ENCODE peak calls at places on chromosomes 13 and 19, in four cellular contexts. G, L, S and P are unnamed samples.
A peak's percentile ranks its signal among the peaks of the same experiment; 100 is the strongest.

GRCh38 chr13:30863796-30864195 is 42.3 kb upstream of the MEDAG start:
- DNase-seq in G (no peak), L (no peak), S (no peak), P (no peak)

GRCh38 chr19:8363803-8364771 is at the start of gene ANGPTL4:
- DNase-seq in G (peak; percentile 64), L (peak; percentile 74), S (peak; percentile 89), P (peak; percentile 79)

GRCh38 chr13:65606622-65607021 is 1623.5 kb downstream of the PCDH9 start:
- DNase-seq in G (no peak), L (peak; percentile 37), S (no peak), P (no peak)

GRCh38 chr19:31572671-31573298 is 223.5 kb upstream of the TSHZ3 start:
- DNase-seq in G (no peak), L (no peak), S (peak; percentile 38), P (no peak)

GRCh38 chr13:106530209-106530906 is 5.1 kb downstream of the EFNB2 start:
- DNase-seq in G (no peak), L (no peak), S (no peak), P (no peak)

GRCh38 chr13:61700663-61701062 is 285.0 kb upstream of the PCDH20 start:
- DNase-seq in G (no peak), L (no peak), S (no peak), P (no peak)

GRCh38 chr13:43783820-43784219 is 3.0 kb downstream of the ENOX1 start:
- DNase-seq in G (no peak), L (peak; percentile 61), S (no peak), P (no peak)

GRCh38 chr13:76516013-76516412 is 370.2 kb downstream of the KCTD12 start:
- DNase-seq in G (no peak), L (peak; percentile 70), S (no peak), P (no peak)

GRCh38 chr13:27667946-27668345 is 46.3 kb downstream of the POLR1D start:
- DNase-seq in G (no peak), L (no peak), S (no peak), P (no peak)

GRCh38 chr19:33293255-33294057 is 8.9 kb downstream of the CEBPA start:
- DNase-seq in G (no peak), L (peak; percentile 79), S (no peak), P (no peak)

GRCh38 chr19:35264281-35265125 is 4.3 kb upstream of the USF2 start:
- DNase-seq in G (no peak), L (no peak), S (peak; percentile 63), P (no peak)

GRCh38 chr19:5587071-5587455 is 19.3 kb upstream of the TINCR start:
- DNase-seq in G (no peak), L (no peak), S (no peak), P (no peak)

GRCh38 chr19:18660051-18660910 is 23.2 kb upstream of the CRTC1 start:
- DNase-seq in G (no peak), L (no peak), S (no peak), P (no peak)

GRCh38 chr19:41297628-41298326 is 12.2 kb upstream of the CCDC97 start:
- DNase-seq in G (no peak), L (no peak), S (no peak), P (no peak)

GRCh38 chr19:55080121-55080914 is 4.6 kb downstream of the EPS8L1 start:
- DNase-seq in G (peak; percentile 73), L (peak; percentile 58), S (peak; percentile 89), P (no peak)

GRCh38 chr19:14300281-14300680 is 81.0 kb upstream of the ADGRE5 start:
- DNase-seq in G (no peak), L (no peak), S (no peak), P (no peak)

GRCh38 chr13:58946274-58946673 is 1217.5 kb downstream of the DIAPH3 start:
- DNase-seq in G (no peak), L (no peak), S (no peak), P (no peak)

GRCh38 chr19:35645680-35646511 is 2.2 kb upstream of the COX6B1 start:
- DNase-seq in G (no peak), L (no peak), S (no peak), P (no peak)

GRCh38 chr19:41412953-41413352 is 14.2 kb downstream of the B3GNT8 start:
- DNase-seq in G (no peak), L (no peak), S (no peak), P (no peak)

GRCh38 chr13:36966404-36966803 is 32.7 kb downstream of the ALG5 start:
- DNase-seq in G (no peak), L (no peak), S (no peak), P (no peak)

GRCh38 chr13:26682606-26683005 is 78.0 kb downstream of the GPR12 start:
- DNase-seq in G (no peak), L (no peak), S (no peak), P (no peak)

GRCh38 chr19:55094456-55095259 is 19.0 kb downstream of the EPS8L1 start:
- DNase-seq in G (no peak), L (no peak), S (no peak), P (no peak)

GRCh38 chr19:38879400-38879751 is 1.3 kb upstream of the RINL start:
- DNase-seq in G (no peak), L (no peak), S (no peak), P (no peak)

GRCh38 chr13:111278258-111278657 is 42.2 kb upstream of the TEX29 start:
- DNase-seq in G (no peak), L (no peak), S (no peak), P (no peak)

GRCh38 chr19:19434483-19435045 is 29.1 kb downstream of the GATAD2A start:
- DNase-seq in G (no peak), L (peak; percentile 89), S (no peak), P (no peak)

GRCh38 chr19:19010551-19010950 is 22.8 kb downstream of the SUGP2 start:
- DNase-seq in G (no peak), L (no peak), S (no peak), P (no peak)